ENCODE peak calls at places on chromosomes 7 and 10, in nine cellular contexts. L, J, F, P, K, T, G, D and Y are unnamed samples.
A peak's percentile ranks its signal among the peaks of the same experiment; 100 is the strongest.

GRCh38 chr7:49700841-49701240 is 72.6 kb upstream of the VWC2 start:
- DNase-seq in L (no peak), J (no peak), F (no peak), P (no peak), K (no peak), T (no peak), G (no peak), D (no peak), Y (no peak)

GRCh38 chr10:73723516-73723915 is 20.7 kb upstream of the SEC24C start:
- DNase-seq in L (no peak), J (no peak), F (no peak), P (no peak), K (no peak), T (no peak), G (no peak), D (no peak), Y (no peak)

GRCh38 chr10:97713351-97713827 is at the start of gene MARVELD1:
- DNase-seq in L (peak; percentile 81), J (peak; percentile 80), F (peak; percentile 85), P (peak; percentile 72), K (peak; percentile 79), T (peak; percentile 46), G (peak; percentile 73), D (peak; percentile 88), Y (peak; percentile 40)

GRCh38 chr7:152743600-152743999 is 16.0 kb upstream of the ACTR3B start:
- DNase-seq in L (no peak), J (no peak), F (no peak), P (no peak), K (no peak), T (no peak), G (no peak), D (no peak), Y (no peak)

GRCh38 chr10:5343561-5343960 is 21.2 kb upstream of the UCN3 start:
- DNase-seq in L (no peak), J (no peak), F (no peak), P (no peak), K (peak; percentile 9), T (no peak), G (no peak), D (no peak), Y (no peak)

GRCh38 chr7:110061387-110061786 is 1029.5 kb upstream of the LRRN3 start:
- DNase-seq in L (no peak), J (no peak), F (no peak), P (no peak), K (no peak), T (no peak), G (no peak), D (no peak), Y (no peak)

GRCh38 chr7:44217852-44218402 is 17.1 kb downstream of the YKT6 start:
- DNase-seq in L (no peak), J (no peak), F (no peak), P (no peak), K (no peak), T (no peak), G (no peak), D (no peak), Y (no peak)

GRCh38 chr7:98613601-98614425 is 3.3 kb upstream of the NPTX2 start:
- DNase-seq in L (no peak), J (peak; percentile 60), F (no peak), P (no peak), K (peak; percentile 29), T (no peak), G (peak; percentile 34), D (no peak), Y (peak; percentile 12)

GRCh38 chr7:55173671-55174070 is 154.9 kb downstream of the EGFR start:
- DNase-seq in L (no peak), J (no peak), F (no peak), P (no peak), K (no peak), T (no peak), G (no peak), D (no peak), Y (no peak)

GRCh38 chr10:30359373-30360206 is 10.5 kb upstream of the MTPAP start:
- DNase-seq in L (peak; percentile 34), J (peak; percentile 62), F (no peak), P (peak; percentile 71), K (peak; percentile 68), T (peak; percentile 89), G (no peak), D (peak; percentile 69), Y (peak; percentile 45)

GRCh38 chr10:91287276-91287675 is 66.8 kb downstream of the PCGF5 start:
- DNase-seq in L (no peak), J (no peak), F (no peak), P (no peak), K (no peak), T (no peak), G (no peak), D (no peak), Y (no peak)

GRCh38 chr7:116591202-116592040 is 66.6 kb downstream of the CAV1 start:
- DNase-seq in L (no peak), J (no peak), F (no peak), P (no peak), K (peak; percentile 59), T (no peak), G (no peak), D (no peak), Y (no peak)

GRCh38 chr10:30151581-30152389 is 92.4 kb upstream of the JCAD start:
- DNase-seq in L (peak; percentile 14), J (no peak), F (no peak), P (no peak), K (peak; percentile 97), T (peak; percentile 11), G (peak; percentile 92), D (peak; percentile 77), Y (peak; percentile 92)

GRCh38 chr7:79090543-79090942 is 362.9 kb downstream of the MAGI2 start:
- DNase-seq in L (no peak), J (no peak), F (no peak), P (no peak), K (peak; percentile 20), T (no peak), G (peak; percentile 73), D (no peak), Y (no peak)

GRCh38 chr7:19215421-19215820 is 70.2 kb upstream of the FERD3L start:
- DNase-seq in L (no peak), J (no peak), F (no peak), P (no peak), K (peak; percentile 84), T (no peak), G (peak; percentile 83), D (no peak), Y (peak; percentile 77)
- H3K27ac ChIP-seq in L (no peak overlapping the region), J (no peak overlapping the region), F (no peak overlapping the region), P (no peak overlapping the region), K (no peak overlapping the region), T (no peak overlapping the region), G (peak overlapping the region; percentile 6), D (peak overlapping the region; percentile 55), Y (peak overlapping the region; percentile 8)

GRCh38 chr7:75842836-75843446 is 29.3 kb upstream of the CCL24 start:
- DNase-seq in L (peak; percentile 21), J (no peak), F (no peak), P (no peak), K (peak; percentile 92), T (peak; percentile 61), G (peak; percentile 87), D (peak; percentile 80), Y (peak; percentile 85)

GRCh38 chr7:75840029-75840428 is 26.4 kb upstream of the CCL24 start:
- DNase-seq in L (no peak), J (no peak), F (no peak), P (no peak), K (no peak), T (no peak), G (no peak), D (no peak), Y (no peak)

GRCh38 chr7:75843470-75844116 is 30.0 kb upstream of the CCL24 start:
- DNase-seq in L (no peak), J (no peak), F (no peak), P (no peak), K (no peak), T (no peak), G (no peak), D (no peak), Y (no peak)

GRCh38 chr7:75847707-75848106 is 31.1 kb upstream of the RHBDD2 start:
- DNase-seq in L (no peak), J (no peak), F (no peak), P (no peak), K (no peak), T (peak; percentile 30), G (no peak), D (no peak), Y (no peak)

DNA sequence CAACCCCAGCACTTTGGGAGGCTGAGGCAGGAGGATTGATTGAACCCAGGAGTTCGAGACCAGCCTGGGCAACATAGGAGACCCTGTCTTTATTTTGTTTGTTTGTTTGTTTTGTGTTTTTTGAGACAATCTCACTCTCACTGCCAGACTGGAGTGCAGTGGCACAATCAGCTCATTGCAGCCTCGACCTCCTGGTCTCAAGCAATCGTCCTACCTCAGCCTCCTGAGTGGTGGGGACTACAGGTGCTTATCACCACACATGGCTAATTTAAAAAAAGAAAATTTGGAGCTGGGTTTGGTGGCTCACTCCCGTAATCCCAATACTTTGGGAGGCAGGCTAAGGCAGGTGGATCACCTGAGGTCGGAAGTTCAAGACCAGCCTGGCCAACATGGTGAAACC is 30.6 kb upstream of the CCL24 start:
- DNase-seq in L (no peak), J (no peak), F (no peak), P (no peak), K (no peak), T (no peak), G (no peak), D (no peak), Y (no peak)
- H3K4me3 ChIP-seq in L (no peak overlapping the region), J (no peak overlapping the region), F (no peak overlapping the region), P (no peak overlapping the region), K (no peak overlapping the region), T (no peak overlapping the region), G (no peak overlapping the region), D (no peak overlapping the region), Y (no peak overlapping the region)

GRCh38 chr10:84314269-84314668 is 14.1 kb upstream of the CCSER2 start:
- DNase-seq in L (no peak), J (no peak), F (no peak), P (no peak), K (no peak), T (no peak), G (no peak), D (no peak), Y (no peak)
- H3K27ac ChIP-seq in L (no peak overlapping the region), J (no peak overlapping the region), F (no peak overlapping the region), P (no peak overlapping the region), K (no peak overlapping the region), T (no peak overlapping the region), G (peak overlapping the region; percentile 58), D (peak overlapping the region; percentile 84), Y (no peak overlapping the region)

GRCh38 chr10:17212802-17213204 is 11.3 kb upstream of the TRDMT1 start:
- DNase-seq in L (no peak), J (no peak), F (no peak), P (no peak), K (no peak), T (no peak), G (no peak), D (no peak), Y (no peak)

GRCh38 chr10:17206210-17206709 is 4.8 kb upstream of the TRDMT1 start:
- DNase-seq in L (no peak), J (no peak), F (no peak), P (no peak), K (peak; percentile 94), T (no peak), G (peak; percentile 86), D (peak; percentile 55), Y (peak; percentile 92)

GRCh38 chr10:17209931-17210330 is 8.5 kb upstream of the TRDMT1 start:
- DNase-seq in L (no peak), J (no peak), F (no peak), P (no peak), K (peak; percentile 57), T (no peak), G (peak; percentile 55), D (no peak), Y (no peak)

GRCh38 chr10:17210361-17210760 is 8.9 kb upstream of the TRDMT1 start:
- DNase-seq in L (no peak), J (no peak), F (no peak), P (no peak), K (peak; percentile 51), T (no peak), G (no peak), D (no peak), Y (no peak)

GRCh38 chr10:17209302-17209701 is 7.8 kb upstream of the TRDMT1 start:
- DNase-seq in L (no peak), J (no peak), F (no peak), P (no peak), K (peak; percentile 16), T (no peak), G (no peak), D (no peak), Y (no peak)
- H3K4me3 ChIP-seq in L (no peak overlapping the region), J (no peak overlapping the region), F (no peak overlapping the region), P (no peak overlapping the region), K (peak overlapping the region; percentile 69), T (no peak overlapping the region), G (no peak overlapping the region), D (no peak overlapping the region), Y (no peak overlapping the region)